ENCODE peak calls at places on chromosomes 5 and 9, in four cellular contexts. One of them, this sample, is unnamed. For H3K9me3 and H3K4me1, the result is how much of the 10 kb centered on the place peaks cover.

GRCh38 chr9:136059321-136059791 is 35.7 kb downstream of the NACC2 start:
- DNase-seq in uterus: no peak
- DNase-seq in MM.1S: no peak
- DNase-seq in right cardiac atrium: no peak
- DNase-seq in this sample: peak

GRCh38 chr5:73312146-73312871 is 136.3 kb downstream of the FOXD1 start:
- DNase-seq in uterus: no peak
- DNase-seq in MM.1S: peak
- DNase-seq in right cardiac atrium: no peak
- DNase-seq in this sample: peak

GRCh38 chr9:125521462-125522327 is 185.3 kb downstream of the MAPKAP1 start:
- DNase-seq in uterus: no peak
- DNase-seq in MM.1S: peak
- DNase-seq in right cardiac atrium: no peak
- DNase-seq in this sample: no peak

GRCh38 chr5:37034955-37035354 is 158.4 kb downstream of the NIPBL start:
- DNase-seq in right cardiac atrium: no peak
- DNase-seq in MM.1S: no peak
- DNase-seq in uterus: no peak
- DNase-seq in this sample: no peak

GRCh38 chr9:130936285-130937117 is 2.5 kb downstream of the FIBCD1 start:
- DNase-seq in right cardiac atrium: peak
- DNase-seq in uterus: no peak
- DNase-seq in MM.1S: no peak
- DNase-seq in this sample: no peak

GRCh38 chr9:18338042-18338441 is 135.9 kb upstream of the ADAMTSL1 start:
- DNase-seq in MM.1S: no peak
- DNase-seq in uterus: no peak
- DNase-seq in right cardiac atrium: no peak
- DNase-seq in this sample: no peak

GRCh38 chr9:16612627-16613026 is 257.8 kb downstream of the BNC2 start:
- DNase-seq in right cardiac atrium: no peak
- DNase-seq in uterus: no peak
- DNase-seq in MM.1S: no peak
- DNase-seq in this sample: no peak

GRCh38 chr5:150632305-150633160 is 7.9 kb upstream of the SYNPO start:
- DNase-seq in right cardiac atrium: peak
- DNase-seq in uterus: no peak
- DNase-seq in MM.1S: no peak
- DNase-seq in this sample: no peak

GRCh38 chr5:8188874-8189588 is 320.1 kb downstream of the MTRR start:
- DNase-seq in right cardiac atrium: no peak
- DNase-seq in uterus: no peak
- DNase-seq in MM.1S: peak
- DNase-seq in this sample: no peak

GRCh38 chr5:2865856-2866546 is 114.5 kb upstream of the IRX2 start:
- DNase-seq in uterus: no peak
- DNase-seq in MM.1S: no peak
- DNase-seq in right cardiac atrium: no peak
- DNase-seq in this sample: no peak

GRCh38 chr5:106408141-106408540 is 1262.6 kb downstream of the EFNA5 start:
- DNase-seq in right cardiac atrium: no peak
- DNase-seq in MM.1S: no peak
- DNase-seq in uterus: no peak
- DNase-seq in this sample: no peak

GRCh38 chr9:94867281-94867841 is 140.9 kb downstream of the AOPEP start:
- DNase-seq in right cardiac atrium: peak
- DNase-seq in uterus: peak
- DNase-seq in MM.1S: no peak
- DNase-seq in this sample: no peak

GRCh38 chr5:68187268-68188055 is 28.1 kb upstream of the PIK3R1 start:
- DNase-seq in right cardiac atrium: peak
- DNase-seq in uterus: peak
- DNase-seq in MM.1S: no peak
- DNase-seq in this sample: no peak

GRCh38 chr9:10443805-10444204 is 169.0 kb downstream of the PTPRD start:
- DNase-seq in uterus: no peak
- DNase-seq in right cardiac atrium: no peak
- DNase-seq in MM.1S: no peak
- DNase-seq in this sample: no peak

GRCh38 chr5:144638802-144639201 is 468.1 kb downstream of the KCTD16 start:
- DNase-seq in uterus: no peak
- DNase-seq in MM.1S: no peak
- DNase-seq in right cardiac atrium: no peak
- DNase-seq in this sample: no peak

DNA sequence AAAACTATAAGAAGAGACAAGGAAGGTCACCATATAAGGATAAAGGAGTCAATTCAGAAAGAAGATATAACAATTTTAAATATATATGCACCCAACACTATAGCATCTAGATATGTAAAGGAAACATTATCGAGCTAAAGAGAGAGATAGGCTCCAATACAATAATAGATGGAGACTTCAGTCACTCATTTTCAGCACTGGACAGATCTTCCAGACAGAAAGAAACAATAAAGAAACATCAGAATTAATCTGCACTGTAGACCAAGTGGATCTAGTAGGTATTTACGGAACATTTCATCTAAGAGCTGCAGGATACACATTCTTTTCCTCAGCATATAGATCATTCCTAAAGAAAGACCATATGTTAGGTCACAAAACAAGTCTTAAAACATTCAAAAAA is 463.5 kb downstream of the KCTD16 start:
- DNase-seq in right cardiac atrium: no peak
- DNase-seq in MM.1S: no peak
- DNase-seq in uterus: no peak
- DNase-seq in this sample: no peak
- H3K9me3 ChIP-seq in right cardiac atrium: under half
- H3K9me3 ChIP-seq in MM.1S: under half
- H3K9me3 ChIP-seq in uterus: under half
- H3K9me3 ChIP-seq in this sample: under half

DNA sequence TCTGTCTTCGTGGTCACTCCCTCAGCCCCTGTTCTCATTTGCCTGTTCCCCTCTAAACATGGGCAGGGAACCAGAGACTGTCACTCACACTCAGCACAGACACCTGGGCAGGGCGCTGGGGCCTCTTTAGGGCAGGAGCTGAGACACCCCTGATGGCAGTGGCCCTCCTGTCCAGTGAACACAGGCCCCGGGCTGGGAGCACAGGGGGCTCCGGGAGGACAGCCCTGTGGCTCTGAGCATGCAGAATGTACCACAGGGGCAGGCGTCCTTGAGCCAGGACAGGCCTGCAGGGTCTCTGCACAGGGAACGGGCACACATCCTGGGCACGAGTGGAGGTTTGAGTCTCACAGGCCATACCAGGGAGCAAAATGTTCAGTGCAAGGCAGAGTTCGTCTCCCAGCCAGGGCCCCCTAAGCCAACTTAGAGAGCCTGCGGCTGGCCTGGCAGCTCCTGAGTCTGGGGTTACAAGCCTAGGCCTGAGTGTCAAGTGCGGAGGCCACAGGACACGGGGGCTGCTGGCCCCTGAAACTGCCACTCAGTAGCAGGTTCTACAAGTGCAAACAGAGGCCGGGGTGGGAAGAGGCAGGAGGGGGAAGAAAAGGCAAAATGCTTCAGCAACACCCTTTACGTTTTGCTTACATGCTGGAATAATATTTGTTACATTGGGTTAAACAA is 55.9 kb upstream of the NKD2 start:
- DNase-seq in right cardiac atrium: no peak
- DNase-seq in uterus: no peak
- DNase-seq in MM.1S: no peak
- DNase-seq in this sample: no peak
- H3K4me1 ChIP-seq in right cardiac atrium: under half
- H3K4me1 ChIP-seq in uterus: under half
- H3K4me1 ChIP-seq in MM.1S: under half
- H3K4me1 ChIP-seq in this sample: under half

GRCh38 chr5:113488645-113489184 is 462 bp upstream of the MCC start:
- DNase-seq in uterus: no peak
- DNase-seq in MM.1S: no peak
- DNase-seq in right cardiac atrium: no peak
- DNase-seq in this sample: no peak

GRCh38 chr5:113490317-113490716 is 2.1 kb upstream of the MCC start:
- DNase-seq in uterus: no peak
- DNase-seq in right cardiac atrium: no peak
- DNase-seq in MM.1S: no peak
- DNase-seq in this sample: no peak

GRCh38 chr5:113491022-113491421 is 2.8 kb upstream of the MCC start:
- DNase-seq in MM.1S: no peak
- DNase-seq in uterus: no peak
- DNase-seq in right cardiac atrium: no peak
- DNase-seq in this sample: no peak

GRCh38 chr5:113487779-113488644 is at the start of gene MCC:
- DNase-seq in uterus: peak
- DNase-seq in right cardiac atrium: peak
- DNase-seq in MM.1S: peak
- DNase-seq in this sample: peak

GRCh38 chr5:113489299-113489698 is 1.0 kb upstream of the MCC start:
- DNase-seq in uterus: no peak
- DNase-seq in MM.1S: peak
- DNase-seq in right cardiac atrium: no peak
- DNase-seq in this sample: no peak
- H3K9me3 ChIP-seq in uterus: under half
- H3K9me3 ChIP-seq in MM.1S: under half
- H3K9me3 ChIP-seq in right cardiac atrium: under half
- H3K9me3 ChIP-seq in this sample: under half

GRCh38 chr5:157265714-157266285 is at the start of gene CYFIP2:
- DNase-seq in uterus: peak
- DNase-seq in right cardiac atrium: peak
- DNase-seq in MM.1S: peak
- DNase-seq in this sample: peak

GRCh38 chr5:157266286-157267007 is 524 bp downstream of the CYFIP2 start:
- DNase-seq in MM.1S: peak
- DNase-seq in right cardiac atrium: peak
- DNase-seq in uterus: peak
- DNase-seq in this sample: peak

GRCh38 chr5:157269165-157269671 is 3.3 kb downstream of the CYFIP2 start:
- DNase-seq in uterus: no peak
- DNase-seq in MM.1S: no peak
- DNase-seq in right cardiac atrium: no peak
- DNase-seq in this sample: no peak

GRCh38 chr5:157267766-157268480 is 2.0 kb downstream of the CYFIP2 start:
- DNase-seq in uterus: no peak
- DNase-seq in MM.1S: no peak
- DNase-seq in right cardiac atrium: no peak
- DNase-seq in this sample: no peak

DNA sequence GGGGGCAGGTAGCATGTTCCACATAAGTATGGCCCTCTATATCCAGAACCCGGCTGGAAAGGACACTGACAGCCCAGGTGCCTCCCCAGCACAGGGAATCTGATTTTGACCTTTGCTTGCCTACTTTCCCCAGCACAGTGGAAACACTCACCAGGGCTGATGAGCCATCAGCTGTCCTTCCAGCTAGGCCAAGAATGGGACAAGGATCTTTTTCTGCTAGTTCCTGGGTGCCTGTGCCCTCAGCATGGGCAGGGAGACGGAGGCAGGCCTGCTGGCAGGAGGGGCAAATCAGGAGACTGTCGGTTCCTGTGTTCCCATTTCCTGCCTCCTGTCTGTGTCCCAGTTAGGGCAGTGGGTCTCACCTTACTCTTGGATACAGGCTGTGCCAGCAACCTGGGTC is 1.1 kb downstream of the CYFIP2 start:
- DNase-seq in uterus: no peak
- DNase-seq in right cardiac atrium: no peak
- DNase-seq in MM.1S: no peak
- DNase-seq in this sample: no peak
- H3K4me1 ChIP-seq in uterus: under half
- H3K4me1 ChIP-seq in right cardiac atrium: under half
- H3K4me1 ChIP-seq in MM.1S: half or more
- H3K4me1 ChIP-seq in this sample: under half

DNA sequence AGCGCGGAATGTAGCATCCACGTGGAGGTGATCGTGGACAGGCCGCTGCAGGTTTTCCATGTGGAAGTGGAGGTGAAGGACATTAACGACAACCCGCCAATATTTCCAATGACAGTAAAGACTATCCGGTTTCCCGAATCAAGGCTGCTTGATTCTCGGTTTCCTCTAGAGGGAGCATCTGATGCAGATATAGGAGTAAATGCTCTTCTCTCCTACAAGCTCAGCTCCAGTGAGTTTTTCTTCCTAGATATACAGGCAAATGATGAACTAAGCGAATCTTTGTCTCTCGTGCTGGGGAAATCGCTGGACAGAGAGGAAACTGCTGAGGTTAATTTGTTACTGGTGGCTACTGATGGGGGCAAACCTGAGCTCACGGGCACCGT is 598 bp downstream of the PCDHA2 start:
- DNase-seq in uterus: no peak
- DNase-seq in right cardiac atrium: no peak
- DNase-seq in MM.1S: peak
- DNase-seq in this sample: no peak
- H3K9me3 ChIP-seq in uterus: under half
- H3K9me3 ChIP-seq in right cardiac atrium: under half
- H3K9me3 ChIP-seq in MM.1S: under half
- H3K9me3 ChIP-seq in this sample: under half

DNA sequence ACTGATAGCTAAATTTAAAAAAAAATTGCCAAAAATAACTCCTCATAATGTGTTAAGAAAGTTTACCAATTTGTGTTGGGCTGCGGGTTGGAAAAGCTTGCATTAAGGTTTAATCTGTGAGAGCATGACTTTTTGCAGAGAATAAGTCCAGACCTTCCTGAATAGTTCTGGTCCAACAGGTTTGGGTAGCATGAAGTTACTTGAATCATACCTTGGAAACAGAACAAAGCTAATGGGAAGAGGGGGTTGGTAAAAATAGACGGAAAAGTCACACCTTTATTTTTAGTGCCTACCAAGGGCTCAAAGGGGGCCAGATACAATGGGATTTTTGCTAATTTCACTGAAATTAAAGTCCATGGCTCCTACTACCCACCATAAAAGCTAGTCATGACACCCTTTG is 17.1 kb upstream of the MATR3 start:
- DNase-seq in MM.1S: no peak
- DNase-seq in uterus: no peak
- DNase-seq in right cardiac atrium: no peak
- DNase-seq in this sample: no peak
- H3K4me1 ChIP-seq in MM.1S: under half
- H3K4me1 ChIP-seq in uterus: under half
- H3K4me1 ChIP-seq in right cardiac atrium: under half
- H3K4me1 ChIP-seq in this sample: under half

DNA sequence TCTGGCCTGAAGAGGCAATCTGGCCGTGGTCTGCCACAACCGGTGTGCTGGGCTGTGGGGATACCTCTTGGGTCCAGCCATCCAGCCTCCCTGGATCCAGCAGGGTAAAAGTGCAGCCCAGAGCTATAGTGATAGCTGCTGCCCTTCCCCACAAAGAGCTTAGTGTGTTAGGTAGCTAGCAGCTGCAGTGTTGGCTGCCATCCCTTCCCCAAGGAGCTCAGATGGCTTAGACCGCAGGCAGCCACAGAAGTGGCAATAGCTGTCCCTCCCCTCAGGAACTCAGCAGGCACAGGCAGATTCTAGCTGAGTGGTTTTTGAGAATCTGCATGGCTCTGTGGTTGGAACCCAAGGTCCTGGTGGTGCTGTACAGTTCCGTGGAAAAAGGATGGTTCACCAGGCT is 40.1 kb downstream of the GIN1 start:
- DNase-seq in right cardiac atrium: no peak
- DNase-seq in MM.1S: no peak
- DNase-seq in uterus: no peak
- DNase-seq in this sample: no peak
- H3K9me3 ChIP-seq in right cardiac atrium: under half
- H3K9me3 ChIP-seq in MM.1S: under half
- H3K9me3 ChIP-seq in uterus: under half
- H3K9me3 ChIP-seq in this sample: under half

This sample was measured in aorta.